ENCODE peak calls at places on chromosomes 2 and 18, in six cellular contexts. T, D, O, B, K and R are unnamed samples.

GRCh38 chr18:59272221-59272888 is 899 bp downstream of the RAX start:
- DNase-seq in D (no peak), T (no peak), O (no peak), B (no peak), K (no peak), R (no peak)

GRCh38 chr2:170396799-170397459 is 219.0 kb downstream of the MYO3B start:
- DNase-seq in B (no peak), T (peak; percentile 10), O (peak; percentile 18), K (peak; percentile 16), D (no peak), R (peak; percentile 28)

GRCh38 chr2:31221549-31221948 is 4.2 kb upstream of the CAPN14 start:
- DNase-seq in D (no peak), O (no peak), T (no peak), K (no peak), B (no peak), R (no peak)

GRCh38 chr2:190469770-190470169 is 61.6 kb downstream of the MFSD6 start:
- DNase-seq in K (no peak), D (no peak), B (no peak), O (no peak), T (peak; percentile 86), R (peak; percentile 74)

GRCh38 chr2:43114210-43114609 is 112.2 kb downstream of the ZFP36L2 start:
- DNase-seq in O (no peak), B (no peak), D (no peak), T (peak; percentile 89), K (no peak), R (peak; percentile 65)

GRCh38 chr18:23758281-23758680 is 69.0 kb downstream of the LAMA3 start:
- DNase-seq in K (no peak), B (no peak), T (no peak), D (no peak), O (no peak), R (no peak)

GRCh38 chr2:9169310-9170107 is 37.1 kb upstream of the ASAP2 start:
- DNase-seq in O (no peak), D (no peak), B (no peak), T (no peak), K (no peak), R (no peak)

GRCh38 chr2:178241852-178242551 is 47.7 kb downstream of the OSBPL6 start:
- DNase-seq in B (peak; percentile 79), T (peak; percentile 81), K (no peak), D (no peak), O (peak; percentile 67), R (peak; percentile 98)